ENCODE peak calls at places on chromosomes 12 and 14, in ten cellular contexts. K is body of pancreas, C is lung, F is adrenal gland, X is Peyer's patch, U is endodermal cell, V is stomach, E is spleen, H is A673, P is IMR-90. Y is an unnamed sample.

GRCh38 chr14:56342419-56342901 is 224.2 kb downstream of the PELI2 start:
- DNase-seq in K (no peak), C (no peak), F (peak; percentile 13), X (no peak), U (no peak), V (no peak), E (no peak), H (no peak), P (peak; percentile 86), Y (peak; percentile 90)

GRCh38 chr14:38357557-38357956 is 101.7 kb upstream of the CLEC14A start:
- DNase-seq in K (no peak), C (no peak), F (no peak), X (no peak), U (no peak), V (no peak), E (no peak), H (peak; percentile 80), P (peak; percentile 92), Y (peak; percentile 91)

GRCh38 chr12:118126119-118126757 is 9.7 kb upstream of the PEBP1 start:
- DNase-seq in K (peak; percentile 97), C (peak; percentile 75), F (peak; percentile 81), X (peak; percentile 60), U (no peak), V (peak; percentile 93), E (peak; percentile 59), H (no peak), P (no peak), Y (no peak)

GRCh38 chr12:112539221-112539620 is 120.5 kb downstream of the PTPN11 start:
- DNase-seq in K (no peak), C (no peak), F (no peak), X (no peak), U (no peak), V (no peak), E (no peak), H (peak; percentile 54), P (no peak), Y (no peak)

GRCh38 chr14:65333926-65334687 is 78.4 kb upstream of the FUT8 start:
- DNase-seq in K (peak; percentile 20), C (no peak), F (no peak), X (peak; percentile 74), U (peak; percentile 71), V (no peak), E (no peak), H (no peak), P (peak; percentile 86), Y (peak; percentile 88)

GRCh38 chr12:106386836-106387555 is 29.4 kb downstream of the POLR3B start:
- DNase-seq in K (no peak), C (no peak), F (no peak), X (no peak), U (no peak), V (no peak), E (no peak), H (no peak), P (peak; percentile 65), Y (no peak)

GRCh38 chr12:132661972-132662371 is 25.2 kb downstream of the POLE start:
- DNase-seq in K (no peak), C (no peak), F (no peak), X (no peak), U (no peak), V (no peak), E (no peak), H (no peak), P (no peak), Y (no peak)

GRCh38 chr14:63203618-63204406 is 431 bp upstream of the RHOJ start:
- DNase-seq in K (peak; percentile 58), C (peak; percentile 71), F (peak; percentile 51), X (peak; percentile 69), U (peak; percentile 87), V (peak; percentile 47), E (peak; percentile 74), H (peak; percentile 95), P (peak; percentile 99), Y (peak; percentile 99)

GRCh38 chr12:49345048-49345839 is 1.4 kb upstream of the DNAJC22 start:
- DNase-seq in K (peak; percentile 60), C (no peak), F (no peak), X (no peak), U (peak; percentile 88), V (peak; percentile 35), E (no peak), H (peak; percentile 50), P (no peak), Y (peak; percentile 62)

GRCh38 chr12:49347307-49348237 is 884 bp downstream of the DNAJC22 start:
- DNase-seq in K (peak; percentile 97), C (peak; percentile 70), F (peak; percentile 77), X (peak; percentile 90), U (peak; percentile 98), V (peak; percentile 91), E (peak; percentile 93), H (peak; percentile 92), P (peak; percentile 89), Y (peak; percentile 81)

GRCh38 chr12:49348781-49349180 is 2.1 kb downstream of the DNAJC22 start:
- DNase-seq in K (no peak), C (no peak), F (no peak), X (no peak), U (peak; percentile 35), V (peak; percentile 17), E (no peak), H (no peak), P (no peak), Y (no peak)

GRCh38 chr12:49345840-49346658 is 639 bp upstream of the DNAJC22 start:
- DNase-seq in K (no peak), C (no peak), F (no peak), X (no peak), U (peak; percentile 84), V (peak; percentile 24), E (no peak), H (no peak), P (no peak), Y (no peak)

DNA sequence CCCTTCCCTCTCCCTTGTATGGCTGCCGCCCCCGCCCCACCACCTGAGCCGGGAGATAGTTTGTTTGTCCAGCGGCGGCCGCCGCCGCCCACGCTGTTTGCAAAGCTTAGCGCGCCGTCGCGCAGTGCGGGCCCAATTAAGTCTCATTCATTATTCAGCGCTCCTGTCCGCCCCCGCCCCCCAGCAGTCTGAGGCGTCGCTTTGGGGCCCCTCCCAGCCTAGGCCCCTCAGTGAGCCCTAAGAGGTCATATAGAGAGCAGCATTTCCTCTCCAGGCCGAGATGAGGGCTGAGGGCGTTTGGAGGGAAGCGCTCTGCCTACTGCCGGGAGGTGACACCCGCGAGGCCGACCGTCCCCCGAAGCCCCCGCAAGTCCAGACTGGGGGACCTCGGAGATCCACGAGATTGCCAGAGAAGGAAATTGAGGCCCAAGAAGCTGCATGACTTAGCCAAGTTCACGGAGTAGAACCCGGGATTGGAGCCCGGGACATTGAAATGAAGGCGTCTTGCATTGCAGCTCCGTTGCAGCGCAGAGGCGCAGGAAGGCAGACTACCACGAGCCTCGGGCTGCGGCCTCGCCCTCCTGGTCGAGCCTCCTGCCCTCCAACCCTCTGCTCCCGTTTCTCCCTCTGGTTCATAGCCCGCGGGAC is at the start of gene DNAJC22:
- DNase-seq in K (peak; percentile 42), C (no peak), F (no peak), X (no peak), U (peak; percentile 88), V (peak; percentile 33), E (no peak), H (peak; percentile 58), P (no peak), Y (peak; percentile 34)
- H3K4me1 ChIP-seq in K (peaks cover 71% of the 10 kb centered on the region), C (peaks cover 35% of the 10 kb centered on the region), F (peaks cover 40% of the 10 kb centered on the region), X (peaks cover 63% of the 10 kb centered on the region), U (peaks cover 5% of the 10 kb centered on the region), V (peaks cover 66% of the 10 kb centered on the region), E (peaks cover 67% of the 10 kb centered on the region), H (peaks cover 37% of the 10 kb centered on the region), P (peaks cover 20% of the 10 kb centered on the region), Y (peaks cover 19% of the 10 kb centered on the region)

GRCh38 chr12:116276433-116277216 is 868 bp downstream of the MED13L start:
- DNase-seq in K (peak; percentile 79), C (peak; percentile 59), F (peak; percentile 74), X (peak; percentile 85), U (peak; percentile 89), V (peak; percentile 77), E (peak; percentile 95), H (peak; percentile 79), P (peak; percentile 59), Y (peak; percentile 79)

GRCh38 chr12:116280590-116281290 is 3.2 kb upstream of the MED13L start:
- DNase-seq in K (no peak), C (no peak), F (no peak), X (no peak), U (no peak), V (no peak), E (no peak), H (no peak), P (no peak), Y (no peak)

GRCh38 chr12:116278667-116279066 is 1.2 kb upstream of the MED13L start:
- DNase-seq in K (no peak), C (no peak), F (no peak), X (no peak), U (no peak), V (no peak), E (no peak), H (no peak), P (no peak), Y (no peak)

GRCh38 chr12:116277393-116278258 is at the start of gene MED13L:
- DNase-seq in K (peak; percentile 90), C (peak; percentile 87), F (peak; percentile 88), X (peak; percentile 93), U (peak; percentile 98), V (peak; percentile 91), E (peak; percentile 96), H (peak; percentile 94), P (peak; percentile 78), Y (peak; percentile 92)

DNA sequence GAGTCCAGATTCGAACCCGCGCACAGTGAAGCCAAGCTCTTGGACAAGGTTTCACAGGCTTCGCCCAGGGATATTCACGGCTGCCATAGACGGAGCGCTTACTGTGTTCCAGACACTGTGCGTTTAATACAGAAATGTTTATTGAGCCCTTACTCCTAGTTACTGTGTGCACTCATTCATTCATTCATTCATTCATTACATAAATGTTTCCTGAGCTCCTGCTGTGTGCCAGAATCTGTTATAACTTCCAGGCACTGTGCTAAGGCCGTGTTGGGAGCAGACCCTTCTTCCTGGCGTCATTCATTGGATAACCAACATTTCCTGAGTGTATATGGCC is 734 bp upstream of the MED13L start:
- DNase-seq in K (no peak), C (no peak), F (no peak), X (no peak), U (no peak), V (no peak), E (no peak), H (no peak), P (no peak), Y (no peak)
- TF ChIP-seq CTCF in K (no peak), C (no peak), F (no peak), X (no peak), U (no peak), V (no peak), E (no peak), H (no peak), P (no peak), Y (no peak)

DNA sequence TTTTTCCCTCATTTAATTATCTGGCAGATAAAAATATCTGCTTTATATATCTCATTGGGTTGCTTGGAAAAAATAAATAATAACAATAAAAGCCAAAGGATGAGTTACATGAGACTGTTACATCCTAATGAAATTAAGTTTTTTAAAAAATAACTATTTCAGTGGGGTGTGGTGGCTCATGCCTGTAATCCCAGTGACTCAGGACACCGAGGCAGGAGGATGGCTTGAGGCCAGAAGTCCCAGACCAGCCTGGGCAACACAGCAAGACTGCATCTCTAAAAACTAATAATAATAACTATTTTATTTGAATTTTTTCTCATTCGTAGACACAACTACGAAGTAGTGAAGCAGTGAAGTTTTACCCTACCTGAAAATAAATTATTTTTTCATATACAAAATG is 103.3 kb downstream of the BCAT1 start:
- DNase-seq in K (no peak), C (no peak), F (no peak), X (no peak), U (no peak), V (no peak), E (no peak), H (no peak), P (peak; percentile 28), Y (no peak)
- H3K36me3 ChIP-seq in K (no peaks in the 10 kb centered on the region), C (peaks cover 4% of the 10 kb centered on the region), F (no peaks in the 10 kb centered on the region), X (no peaks in the 10 kb centered on the region), U (peaks cover 63% of the 10 kb centered on the region), V (no peaks in the 10 kb centered on the region), E (no peaks in the 10 kb centered on the region), H (peaks cover 18% of the 10 kb centered on the region), P (peaks cover 16% of the 10 kb centered on the region), Y (no peaks in the 10 kb centered on the region)

GRCh38 chr12:130875193-130875592 is 3.3 kb downstream of the RAN start:
- DNase-seq in K (no peak), C (no peak), F (no peak), X (no peak), U (no peak), V (no peak), E (peak; percentile 29), H (no peak), P (no peak), Y (no peak)

GRCh38 chr12:130876297-130876696 is 4.4 kb downstream of the RAN start:
- DNase-seq in K (no peak), C (no peak), F (no peak), X (no peak), U (no peak), V (no peak), E (no peak), H (no peak), P (no peak), Y (no peak)

GRCh38 chr12:130873106-130873795 is 1.4 kb downstream of the RAN start:
- DNase-seq in K (no peak), C (no peak), F (no peak), X (no peak), U (no peak), V (no peak), E (no peak), H (no peak), P (no peak), Y (no peak)

GRCh38 chr12:130873825-130874224 is 2.0 kb downstream of the RAN start:
- DNase-seq in K (no peak), C (no peak), F (no peak), X (no peak), U (no peak), V (no peak), E (no peak), H (no peak), P (no peak), Y (no peak)

DNA sequence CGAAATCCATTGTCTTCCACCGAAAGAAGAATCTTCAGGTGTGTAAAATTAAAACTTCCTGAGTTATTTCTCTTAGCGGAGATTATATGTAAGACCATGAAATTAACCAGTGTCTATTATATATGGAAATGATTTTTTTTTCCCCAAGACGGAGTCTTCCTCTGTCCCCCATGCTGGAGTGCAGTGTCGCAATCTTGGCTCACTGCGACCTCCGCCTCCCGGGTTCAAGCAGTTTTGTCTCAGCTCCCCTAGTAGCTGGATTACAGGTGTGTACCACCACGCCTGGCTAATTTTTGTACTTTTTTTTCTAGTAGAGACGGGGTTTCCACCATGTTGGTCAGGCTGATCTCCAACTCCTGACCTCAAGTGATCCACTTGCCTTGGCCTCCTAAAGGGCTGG is 2.8 kb downstream of the RAN start:
- DNase-seq in K (no peak), C (no peak), F (no peak), X (no peak), U (no peak), V (no peak), E (no peak), H (no peak), P (no peak), Y (no peak)
- H3K4me1 ChIP-seq in K (peaks cover 27% of the 10 kb centered on the region), C (peaks cover 4% of the 10 kb centered on the region), F (peaks cover 12% of the 10 kb centered on the region), X (peaks cover 21% of the 10 kb centered on the region), U (peaks cover 3% of the 10 kb centered on the region), V (peaks cover 20% of the 10 kb centered on the region), E (peaks cover 71% of the 10 kb centered on the region), H (peaks cover 19% of the 10 kb centered on the region), P (no peaks in the 10 kb centered on the region), Y (peaks cover 5% of the 10 kb centered on the region)